ENCODE peak calls at places on chromosome 16, in five cellular contexts. One of them, this sample, is unnamed.

GRCh38 chr16:49281843-49282642 is 405 bp upstream of the CBLN1 start:
- DNase-seq in epithelial cell of esophagus: peak
- DNase-seq in stomach: peak
- DNase-seq in neural progenitor cell: peak
- DNase-seq in choroid plexus epithelial cell: peak
- DNase-seq in this sample: no peak

GRCh38 chr16:2675714-2676113 is 6.6 kb upstream of the KCTD5 start:
- DNase-seq in epithelial cell of esophagus: peak
- DNase-seq in stomach: no peak
- DNase-seq in neural progenitor cell: no peak
- DNase-seq in choroid plexus epithelial cell: no peak
- DNase-seq in this sample: no peak

GRCh38 chr16:88009566-88010342 is 58.5 kb downstream of the BANP start:
- DNase-seq in epithelial cell of esophagus: peak
- DNase-seq in stomach: no peak
- DNase-seq in neural progenitor cell: peak
- DNase-seq in choroid plexus epithelial cell: peak
- DNase-seq in this sample: no peak

GRCh38 chr16:49856741-49857330 is 924 bp upstream of the ZNF423 start:
- DNase-seq in epithelial cell of esophagus: peak
- DNase-seq in stomach: peak
- DNase-seq in neural progenitor cell: peak
- DNase-seq in choroid plexus epithelial cell: peak
- DNase-seq in this sample: peak

GRCh38 chr16:72996291-72997062 is 51.5 kb downstream of the ZFHX3 start:
- DNase-seq in epithelial cell of esophagus: peak
- DNase-seq in stomach: peak
- DNase-seq in neural progenitor cell: no peak
- DNase-seq in choroid plexus epithelial cell: no peak
- DNase-seq in this sample: no peak

GRCh38 chr16:88289549-88290344 is 93.0 kb upstream of the ZNF469 start:
- DNase-seq in epithelial cell of esophagus: no peak
- DNase-seq in stomach: no peak
- DNase-seq in neural progenitor cell: no peak
- DNase-seq in choroid plexus epithelial cell: no peak
- DNase-seq in this sample: no peak

GRCh38 chr16:2987854-2988253 is 7.6 kb upstream of the PKMYT1 start:
- DNase-seq in epithelial cell of esophagus: no peak
- DNase-seq in stomach: no peak
- DNase-seq in neural progenitor cell: no peak
- DNase-seq in choroid plexus epithelial cell: no peak
- DNase-seq in this sample: no peak

GRCh38 chr16:49952386-49952785 is 72.6 kb upstream of the CNEP1R1 start:
- DNase-seq in epithelial cell of esophagus: peak
- DNase-seq in stomach: no peak
- DNase-seq in neural progenitor cell: no peak
- DNase-seq in choroid plexus epithelial cell: peak
- DNase-seq in this sample: no peak

GRCh38 chr16:54817432-54817831 is 113.2 kb upstream of the IRX5 start:
- DNase-seq in epithelial cell of esophagus: peak
- DNase-seq in stomach: peak
- DNase-seq in neural progenitor cell: peak
- DNase-seq in choroid plexus epithelial cell: peak
- DNase-seq in this sample: peak

GRCh38 chr16:24626251-24626650 is 86.9 kb downstream of the RBBP6 start:
- DNase-seq in epithelial cell of esophagus: peak
- DNase-seq in stomach: no peak
- DNase-seq in neural progenitor cell: no peak
- DNase-seq in choroid plexus epithelial cell: peak
- DNase-seq in this sample: no peak

GRCh38 chr16:57178793-57179212 is 7.0 kb downstream of the PSME3IP1 start:
- DNase-seq in epithelial cell of esophagus: peak
- DNase-seq in stomach: no peak
- DNase-seq in neural progenitor cell: peak
- DNase-seq in choroid plexus epithelial cell: no peak
- DNase-seq in this sample: no peak

GRCh38 chr16:3364774-3365427 is 9.2 kb downstream of the OR2C1 start:
- DNase-seq in epithelial cell of esophagus: peak
- DNase-seq in stomach: peak
- DNase-seq in neural progenitor cell: no peak
- DNase-seq in choroid plexus epithelial cell: peak
- DNase-seq in this sample: peak

GRCh38 chr16:28058839-28059589 is 4.5 kb downstream of the GSG1L start:
- DNase-seq in epithelial cell of esophagus: no peak
- DNase-seq in stomach: no peak
- DNase-seq in neural progenitor cell: no peak
- DNase-seq in choroid plexus epithelial cell: no peak
- DNase-seq in this sample: no peak

GRCh38 chr16:397135-397661 is at the start of gene NME4:
- DNase-seq in epithelial cell of esophagus: peak
- DNase-seq in stomach: no peak
- DNase-seq in neural progenitor cell: peak
- DNase-seq in choroid plexus epithelial cell: peak
- DNase-seq in this sample: no peak

GRCh38 chr16:57892447-57893096 is 78.4 kb downstream of the CNGB1 start:
- DNase-seq in epithelial cell of esophagus: peak
- DNase-seq in stomach: peak
- DNase-seq in neural progenitor cell: no peak
- DNase-seq in choroid plexus epithelial cell: peak
- DNase-seq in this sample: no peak

GRCh38 chr16:79128706-79129105 is 471.8 kb downstream of the MAF start:
- DNase-seq in epithelial cell of esophagus: no peak
- DNase-seq in stomach: no peak
- DNase-seq in neural progenitor cell: no peak
- DNase-seq in choroid plexus epithelial cell: no peak
- DNase-seq in this sample: no peak

GRCh38 chr16:72937360-72937759 is 110.6 kb downstream of the ZFHX3 start:
- DNase-seq in epithelial cell of esophagus: no peak
- DNase-seq in stomach: no peak
- DNase-seq in neural progenitor cell: no peak
- DNase-seq in choroid plexus epithelial cell: no peak
- DNase-seq in this sample: no peak

GRCh38 chr16:23578096-23578830 is 17.9 kb downstream of the NDUFAB1 start:
- DNase-seq in epithelial cell of esophagus: peak
- DNase-seq in stomach: no peak
- DNase-seq in neural progenitor cell: no peak
- DNase-seq in choroid plexus epithelial cell: peak
- DNase-seq in this sample: no peak

GRCh38 chr16:10314317-10314716 is 71.5 kb upstream of the ATF7IP2 start:
- DNase-seq in epithelial cell of esophagus: no peak
- DNase-seq in stomach: no peak
- DNase-seq in neural progenitor cell: no peak
- DNase-seq in choroid plexus epithelial cell: no peak
- DNase-seq in this sample: no peak

GRCh38 chr16:10309271-10309932 is 76.5 kb upstream of the ATF7IP2 start:
- DNase-seq in epithelial cell of esophagus: no peak
- DNase-seq in stomach: peak
- DNase-seq in neural progenitor cell: no peak
- DNase-seq in choroid plexus epithelial cell: no peak
- DNase-seq in this sample: no peak

GRCh38 chr16:10314811-10315210 is 71.0 kb upstream of the ATF7IP2 start:
- DNase-seq in epithelial cell of esophagus: peak
- DNase-seq in stomach: no peak
- DNase-seq in neural progenitor cell: no peak
- DNase-seq in choroid plexus epithelial cell: peak
- DNase-seq in this sample: no peak

GRCh38 chr16:10312023-10312422 is 73.8 kb upstream of the ATF7IP2 start:
- DNase-seq in epithelial cell of esophagus: no peak
- DNase-seq in stomach: peak
- DNase-seq in neural progenitor cell: no peak
- DNase-seq in choroid plexus epithelial cell: no peak
- DNase-seq in this sample: no peak

DNA sequence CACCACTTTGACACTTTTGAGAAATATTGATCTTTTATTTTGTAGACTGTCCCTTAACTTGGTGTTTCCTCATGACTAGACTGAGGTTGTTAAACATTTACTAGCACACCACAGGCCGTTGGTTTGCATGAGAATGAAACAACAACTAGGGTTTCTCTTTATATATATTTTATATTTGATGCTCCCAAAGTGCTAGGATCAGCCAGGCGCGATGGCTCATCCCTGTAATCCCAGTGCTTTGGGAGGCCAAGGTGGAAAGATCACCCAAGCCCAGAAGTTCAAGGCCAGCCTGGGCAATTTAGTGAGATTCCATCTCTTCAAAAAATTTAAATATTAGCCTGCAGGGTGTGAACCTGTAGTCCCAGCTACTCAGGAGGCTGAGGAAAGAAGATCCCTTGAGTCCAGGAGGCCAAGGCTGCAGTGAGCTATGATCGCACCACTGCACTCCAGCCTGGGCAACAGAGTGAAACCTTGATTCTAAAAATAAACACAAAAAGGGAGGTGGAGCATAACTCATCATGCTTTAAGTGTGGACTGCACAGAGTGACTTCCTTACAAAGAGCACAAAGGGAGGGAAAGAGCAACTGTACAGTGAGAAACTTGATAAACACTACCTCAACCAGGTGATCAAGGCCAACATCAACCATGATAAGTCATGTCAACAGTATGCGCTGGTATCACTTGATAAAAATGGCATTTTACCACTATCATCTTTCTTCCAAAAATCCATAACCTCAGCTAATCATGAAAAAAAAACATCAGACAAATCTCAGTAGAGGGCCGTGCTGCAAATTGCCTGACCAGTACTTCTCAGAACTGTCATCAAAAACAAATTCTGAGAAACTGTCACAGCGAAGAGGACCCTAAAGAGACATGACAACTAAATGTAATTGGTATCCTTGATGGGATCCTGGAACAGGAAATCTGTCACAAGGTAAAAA is 72.8 kb upstream of the ATF7IP2 start:
- DNase-seq in epithelial cell of esophagus: no peak
- DNase-seq in stomach: peak
- DNase-seq in neural progenitor cell: no peak
- DNase-seq in choroid plexus epithelial cell: no peak
- DNase-seq in this sample: no peak
- H3K4me3 ChIP-seq in epithelial cell of esophagus: no peak
- H3K4me3 ChIP-seq in stomach: no peak
- H3K4me3 ChIP-seq in neural progenitor cell: no peak
- H3K4me3 ChIP-seq in choroid plexus epithelial cell: no peak
- H3K4me3 ChIP-seq in this sample: no peak

GRCh38 chr16:17245727-17246576 is 224.8 kb downstream of the XYLT1 start:
- DNase-seq in epithelial cell of esophagus: no peak
- DNase-seq in stomach: no peak
- DNase-seq in neural progenitor cell: peak
- DNase-seq in choroid plexus epithelial cell: no peak
- DNase-seq in this sample: no peak

GRCh38 chr16:17246974-17247718 is 223.6 kb downstream of the XYLT1 start:
- DNase-seq in epithelial cell of esophagus: no peak
- DNase-seq in stomach: peak
- DNase-seq in neural progenitor cell: no peak
- DNase-seq in choroid plexus epithelial cell: no peak
- DNase-seq in this sample: no peak

GRCh38 chr16:17246577-17246885 is 224.2 kb downstream of the XYLT1 start:
- DNase-seq in epithelial cell of esophagus: no peak
- DNase-seq in stomach: no peak
- DNase-seq in neural progenitor cell: no peak
- DNase-seq in choroid plexus epithelial cell: no peak
- DNase-seq in this sample: no peak

GRCh38 chr16:17252064-17252463 is 218.7 kb downstream of the XYLT1 start:
- DNase-seq in epithelial cell of esophagus: no peak
- DNase-seq in stomach: no peak
- DNase-seq in neural progenitor cell: no peak
- DNase-seq in choroid plexus epithelial cell: no peak
- DNase-seq in this sample: no peak

GRCh38 chr16:17251496-17251895 is 219.3 kb downstream of the XYLT1 start:
- DNase-seq in epithelial cell of esophagus: no peak
- DNase-seq in stomach: no peak
- DNase-seq in neural progenitor cell: no peak
- DNase-seq in choroid plexus epithelial cell: no peak
- DNase-seq in this sample: no peak
- TF ChIP-seq CTCF in epithelial cell of esophagus: no peak
- TF ChIP-seq CTCF in stomach: no peak
- TF ChIP-seq CTCF in neural progenitor cell: no peak
- TF ChIP-seq CTCF in choroid plexus epithelial cell: no peak
- TF ChIP-seq CTCF in this sample: no peak

GRCh38 chr16:84603115-84603816 is 14.6 kb downstream of the COTL1 start:
- DNase-seq in epithelial cell of esophagus: peak
- DNase-seq in stomach: peak
- DNase-seq in neural progenitor cell: no peak
- DNase-seq in choroid plexus epithelial cell: peak
- DNase-seq in this sample: peak
- H3K4me3 ChIP-seq in epithelial cell of esophagus: no peak
- H3K4me3 ChIP-seq in stomach: peak
- H3K4me3 ChIP-seq in neural progenitor cell: no peak
- H3K4me3 ChIP-seq in choroid plexus epithelial cell: peak
- H3K4me3 ChIP-seq in this sample: peak

GRCh38 chr16:86988920-86989715 is 328.1 kb downstream of the C16orf95 start:
- DNase-seq in epithelial cell of esophagus: no peak
- DNase-seq in stomach: no peak
- DNase-seq in neural progenitor cell: no peak
- DNase-seq in choroid plexus epithelial cell: no peak
- DNase-seq in this sample: no peak
- TF ChIP-seq CTCF in epithelial cell of esophagus: no peak
- TF ChIP-seq CTCF in stomach: no peak
- TF ChIP-seq CTCF in neural progenitor cell: no peak
- TF ChIP-seq CTCF in choroid plexus epithelial cell: no peak
- TF ChIP-seq CTCF in this sample: no peak

This sample was measured in AG09309.